ENCODE peak calls at places on chromosomes 11 and 22, in nine cellular contexts. One of them, this sample, is unnamed.
A peak's percentile ranks its signal among the peaks of the same experiment; 100 is the strongest.

GRCh38 chr11:132886335-132886734 is 646.0 kb downstream of the OPCML start:
- DNase-seq in T-helper 1 cell: no peak
- DNase-seq in NCI-H2081: no peak
- DNase-seq in stimulated activated CD4-positive, alpha-beta T cell treated with anti-CD3 and anti-CD28 coated beads, Interleukin-15, amount 100 ng/mL, for 1 hour: no peak
- DNase-seq in hepatocyte: no peak
- DNase-seq in HEK293T: no peak
- DNase-seq in NCI-H524 treated with DMSO at 0.1 percent for 48 hours: no peak
- DNase-seq in T-helper 2 cell: no peak
- DNase-seq in HTR-8/SVneo: peak; percentile 40
- DNase-seq in this sample: no peak

GRCh38 chr11:100739636-100740035 is 52.5 kb downstream of the ARHGAP42 start:
- DNase-seq in NCI-H2081: no peak
- DNase-seq in T-helper 2 cell: no peak
- DNase-seq in hepatocyte: peak; percentile 55
- DNase-seq in HEK293T: no peak
- DNase-seq in stimulated activated CD4-positive, alpha-beta T cell treated with anti-CD3 and anti-CD28 coated beads, Interleukin-15, amount 100 ng/mL, for 1 hour: no peak
- DNase-seq in T-helper 1 cell: no peak
- DNase-seq in HTR-8/SVneo: peak; percentile 85
- DNase-seq in NCI-H524 treated with DMSO at 0.1 percent for 48 hours: no peak
- DNase-seq in this sample: peak; percentile 51

GRCh38 chr22:20083157-20083890 is 3.3 kb downstream of the DGCR8 start:
- DNase-seq in HEK293T: no peak
- DNase-seq in NCI-H524 treated with DMSO at 0.1 percent for 48 hours: no peak
- DNase-seq in HTR-8/SVneo: no peak
- DNase-seq in hepatocyte: no peak
- DNase-seq in NCI-H2081: no peak
- DNase-seq in T-helper 1 cell: no peak
- DNase-seq in T-helper 2 cell: no peak
- DNase-seq in stimulated activated CD4-positive, alpha-beta T cell treated with anti-CD3 and anti-CD28 coated beads, Interleukin-15, amount 100 ng/mL, for 1 hour: no peak
- DNase-seq in this sample: peak; percentile 17

GRCh38 chr22:19807914-19808872 is 46.5 kb downstream of the GNB1L start:
- DNase-seq in NCI-H2081: no peak
- DNase-seq in T-helper 2 cell: no peak
- DNase-seq in HEK293T: no peak
- DNase-seq in stimulated activated CD4-positive, alpha-beta T cell treated with anti-CD3 and anti-CD28 coated beads, Interleukin-15, amount 100 ng/mL, for 1 hour: no peak
- DNase-seq in hepatocyte: peak; percentile 2
- DNase-seq in T-helper 1 cell: no peak
- DNase-seq in NCI-H524 treated with DMSO at 0.1 percent for 48 hours: no peak
- DNase-seq in HTR-8/SVneo: no peak
- DNase-seq in this sample: no peak

GRCh38 chr11:78946945-78947914 is 372.6 kb upstream of the NARS2 start:
- DNase-seq in NCI-H524 treated with DMSO at 0.1 percent for 48 hours: no peak
- DNase-seq in NCI-H2081: no peak
- DNase-seq in T-helper 1 cell: no peak
- DNase-seq in HEK293T: no peak
- DNase-seq in stimulated activated CD4-positive, alpha-beta T cell treated with anti-CD3 and anti-CD28 coated beads, Interleukin-15, amount 100 ng/mL, for 1 hour: no peak
- DNase-seq in T-helper 2 cell: no peak
- DNase-seq in HTR-8/SVneo: no peak
- DNase-seq in hepatocyte: peak; percentile 69
- DNase-seq in this sample: peak; percentile 54

GRCh38 chr22:35785181-35785923 is 67.7 kb downstream of the APOL5 start:
- DNase-seq in hepatocyte: no peak
- DNase-seq in HTR-8/SVneo: no peak
- DNase-seq in NCI-H2081: no peak
- DNase-seq in NCI-H524 treated with DMSO at 0.1 percent for 48 hours: no peak
- DNase-seq in HEK293T: no peak
- DNase-seq in T-helper 2 cell: no peak
- DNase-seq in T-helper 1 cell: no peak
- DNase-seq in stimulated activated CD4-positive, alpha-beta T cell treated with anti-CD3 and anti-CD28 coated beads, Interleukin-15, amount 100 ng/mL, for 1 hour: no peak
- DNase-seq in this sample: peak; percentile 26

GRCh38 chr11:33463059-33463458 is 205.9 kb downstream of the HIPK3 start:
- DNase-seq in T-helper 1 cell: no peak
- DNase-seq in NCI-H2081: no peak
- DNase-seq in NCI-H524 treated with DMSO at 0.1 percent for 48 hours: no peak
- DNase-seq in T-helper 2 cell: no peak
- DNase-seq in HEK293T: no peak
- DNase-seq in HTR-8/SVneo: no peak
- DNase-seq in hepatocyte: no peak
- DNase-seq in stimulated activated CD4-positive, alpha-beta T cell treated with anti-CD3 and anti-CD28 coated beads, Interleukin-15, amount 100 ng/mL, for 1 hour: no peak
- DNase-seq in this sample: no peak

GRCh38 chr22:38860291-38861169 is 11.5 kb downstream of the CBX6 start:
- DNase-seq in hepatocyte: no peak
- DNase-seq in NCI-H2081: no peak
- DNase-seq in HTR-8/SVneo: no peak
- DNase-seq in NCI-H524 treated with DMSO at 0.1 percent for 48 hours: no peak
- DNase-seq in T-helper 2 cell: no peak
- DNase-seq in T-helper 1 cell: no peak
- DNase-seq in stimulated activated CD4-positive, alpha-beta T cell treated with anti-CD3 and anti-CD28 coated beads, Interleukin-15, amount 100 ng/mL, for 1 hour: no peak
- DNase-seq in HEK293T: no peak
- DNase-seq in this sample: no peak

GRCh38 chr11:117281159-117281558 is 10.0 kb upstream of the BACE1-AS start:
- DNase-seq in HTR-8/SVneo: peak; percentile 84
- DNase-seq in NCI-H524 treated with DMSO at 0.1 percent for 48 hours: no peak
- DNase-seq in stimulated activated CD4-positive, alpha-beta T cell treated with anti-CD3 and anti-CD28 coated beads, Interleukin-15, amount 100 ng/mL, for 1 hour: no peak
- DNase-seq in hepatocyte: peak; percentile 42
- DNase-seq in T-helper 1 cell: no peak
- DNase-seq in T-helper 2 cell: no peak
- DNase-seq in HEK293T: no peak
- DNase-seq in NCI-H2081: no peak
- DNase-seq in this sample: peak; percentile 9

GRCh38 chr22:38513063-38513462 is 7.0 kb upstream of the DDX17 start:
- DNase-seq in hepatocyte: peak; percentile 36
- DNase-seq in NCI-H524 treated with DMSO at 0.1 percent for 48 hours: no peak
- DNase-seq in HTR-8/SVneo: no peak
- DNase-seq in stimulated activated CD4-positive, alpha-beta T cell treated with anti-CD3 and anti-CD28 coated beads, Interleukin-15, amount 100 ng/mL, for 1 hour: no peak
- DNase-seq in T-helper 1 cell: peak; percentile 12
- DNase-seq in NCI-H2081: no peak
- DNase-seq in T-helper 2 cell: peak; percentile 46
- DNase-seq in HEK293T: peak; percentile 45
- DNase-seq in this sample: no peak

GRCh38 chr22:24315367-24315781 is 44.7 kb downstream of the SPECC1L start:
- DNase-seq in T-helper 2 cell: no peak
- DNase-seq in HTR-8/SVneo: no peak
- DNase-seq in HEK293T: no peak
- DNase-seq in T-helper 1 cell: no peak
- DNase-seq in NCI-H2081: peak; percentile 4
- DNase-seq in hepatocyte: no peak
- DNase-seq in stimulated activated CD4-positive, alpha-beta T cell treated with anti-CD3 and anti-CD28 coated beads, Interleukin-15, amount 100 ng/mL, for 1 hour: no peak
- DNase-seq in NCI-H524 treated with DMSO at 0.1 percent for 48 hours: no peak
- DNase-seq in this sample: no peak

GRCh38 chr22:20567371-20567847 is 60.0 kb downstream of the MED15 start:
- DNase-seq in HEK293T: no peak
- DNase-seq in T-helper 1 cell: no peak
- DNase-seq in T-helper 2 cell: no peak
- DNase-seq in NCI-H524 treated with DMSO at 0.1 percent for 48 hours: no peak
- DNase-seq in NCI-H2081: no peak
- DNase-seq in stimulated activated CD4-positive, alpha-beta T cell treated with anti-CD3 and anti-CD28 coated beads, Interleukin-15, amount 100 ng/mL, for 1 hour: no peak
- DNase-seq in hepatocyte: no peak
- DNase-seq in HTR-8/SVneo: no peak
- DNase-seq in this sample: peak; percentile 99

GRCh38 chr11:65891180-65892136 is 985 bp downstream of the CCDC85B start:
- DNase-seq in hepatocyte: no peak
- DNase-seq in T-helper 1 cell: no peak
- DNase-seq in T-helper 2 cell: no peak
- DNase-seq in NCI-H2081: peak; percentile 75
- DNase-seq in stimulated activated CD4-positive, alpha-beta T cell treated with anti-CD3 and anti-CD28 coated beads, Interleukin-15, amount 100 ng/mL, for 1 hour: no peak
- DNase-seq in HEK293T: no peak
- DNase-seq in NCI-H524 treated with DMSO at 0.1 percent for 48 hours: no peak
- DNase-seq in HTR-8/SVneo: no peak
- DNase-seq in this sample: no peak

GRCh38 chr11:65181569-65182257 is at the start of gene CAPN1:
- DNase-seq in HTR-8/SVneo: peak; percentile 74
- DNase-seq in HEK293T: peak; percentile 66
- DNase-seq in NCI-H2081: peak; percentile 74
- DNase-seq in T-helper 1 cell: peak; percentile 64
- DNase-seq in NCI-H524 treated with DMSO at 0.1 percent for 48 hours: no peak
- DNase-seq in T-helper 2 cell: peak; percentile 50
- DNase-seq in hepatocyte: peak; percentile 89
- DNase-seq in stimulated activated CD4-positive, alpha-beta T cell treated with anti-CD3 and anti-CD28 coated beads, Interleukin-15, amount 100 ng/mL, for 1 hour: peak; percentile 45
- DNase-seq in this sample: peak; percentile 82

GRCh38 chr11:122656631-122657101 is 1.1 kb downstream of the UBASH3B start:
- DNase-seq in HEK293T: peak; percentile 29
- DNase-seq in NCI-H524 treated with DMSO at 0.1 percent for 48 hours: no peak
- DNase-seq in NCI-H2081: no peak
- DNase-seq in HTR-8/SVneo: peak; percentile 53
- DNase-seq in T-helper 1 cell: peak; percentile 19
- DNase-seq in T-helper 2 cell: no peak
- DNase-seq in stimulated activated CD4-positive, alpha-beta T cell treated with anti-CD3 and anti-CD28 coated beads, Interleukin-15, amount 100 ng/mL, for 1 hour: no peak
- DNase-seq in hepatocyte: peak; percentile 42
- DNase-seq in this sample: no peak

GRCh38 chr11:95652002-95652472 is 137.5 kb downstream of the FAM76B start:
- DNase-seq in NCI-H2081: peak; percentile 27
- DNase-seq in T-helper 2 cell: no peak
- DNase-seq in T-helper 1 cell: no peak
- DNase-seq in NCI-H524 treated with DMSO at 0.1 percent for 48 hours: peak; percentile 37
- DNase-seq in HTR-8/SVneo: no peak
- DNase-seq in stimulated activated CD4-positive, alpha-beta T cell treated with anti-CD3 and anti-CD28 coated beads, Interleukin-15, amount 100 ng/mL, for 1 hour: no peak
- DNase-seq in hepatocyte: no peak
- DNase-seq in HEK293T: no peak
- DNase-seq in this sample: no peak

GRCh38 chr11:61102667-61103491 is 590 bp downstream of the CD5 start:
- DNase-seq in HEK293T: no peak
- DNase-seq in NCI-H524 treated with DMSO at 0.1 percent for 48 hours: no peak
- DNase-seq in T-helper 2 cell: peak; percentile 63
- DNase-seq in stimulated activated CD4-positive, alpha-beta T cell treated with anti-CD3 and anti-CD28 coated beads, Interleukin-15, amount 100 ng/mL, for 1 hour: no peak
- DNase-seq in T-helper 1 cell: no peak
- DNase-seq in hepatocyte: no peak
- DNase-seq in HTR-8/SVneo: no peak
- DNase-seq in NCI-H2081: no peak
- DNase-seq in this sample: no peak

GRCh38 chr11:95145430-95146063 is 55.9 kb downstream of the ENDOD1 start:
- DNase-seq in T-helper 2 cell: no peak
- DNase-seq in hepatocyte: no peak
- DNase-seq in NCI-H2081: no peak
- DNase-seq in stimulated activated CD4-positive, alpha-beta T cell treated with anti-CD3 and anti-CD28 coated beads, Interleukin-15, amount 100 ng/mL, for 1 hour: no peak
- DNase-seq in NCI-H524 treated with DMSO at 0.1 percent for 48 hours: no peak
- DNase-seq in HTR-8/SVneo: no peak
- DNase-seq in T-helper 1 cell: no peak
- DNase-seq in HEK293T: no peak
- DNase-seq in this sample: no peak

GRCh38 chr11:71525188-71525937 is 1.7 kb upstream of the KRTAP5-7 start:
- DNase-seq in NCI-H524 treated with DMSO at 0.1 percent for 48 hours: no peak
- DNase-seq in HEK293T: no peak
- DNase-seq in hepatocyte: no peak
- DNase-seq in NCI-H2081: no peak
- DNase-seq in stimulated activated CD4-positive, alpha-beta T cell treated with anti-CD3 and anti-CD28 coated beads, Interleukin-15, amount 100 ng/mL, for 1 hour: no peak
- DNase-seq in T-helper 1 cell: no peak
- DNase-seq in T-helper 2 cell: no peak
- DNase-seq in HTR-8/SVneo: no peak
- DNase-seq in this sample: no peak

GRCh38 chr11:61947486-61948210 is 2.5 kb upstream of the BEST1 start:
- DNase-seq in stimulated activated CD4-positive, alpha-beta T cell treated with anti-CD3 and anti-CD28 coated beads, Interleukin-15, amount 100 ng/mL, for 1 hour: peak; percentile 27
- DNase-seq in HTR-8/SVneo: peak; percentile 84
- DNase-seq in NCI-H2081: peak; percentile 76
- DNase-seq in HEK293T: peak; percentile 87
- DNase-seq in T-helper 1 cell: peak; percentile 35
- DNase-seq in NCI-H524 treated with DMSO at 0.1 percent for 48 hours: no peak
- DNase-seq in T-helper 2 cell: peak; percentile 42
- DNase-seq in hepatocyte: peak; percentile 91
- DNase-seq in this sample: peak; percentile 72

GRCh38 chr22:19910180-19910744 is 31.3 kb upstream of the COMT start:
- DNase-seq in T-helper 1 cell: no peak
- DNase-seq in NCI-H2081: no peak
- DNase-seq in HTR-8/SVneo: no peak
- DNase-seq in NCI-H524 treated with DMSO at 0.1 percent for 48 hours: no peak
- DNase-seq in T-helper 2 cell: no peak
- DNase-seq in HEK293T: no peak
- DNase-seq in hepatocyte: no peak
- DNase-seq in stimulated activated CD4-positive, alpha-beta T cell treated with anti-CD3 and anti-CD28 coated beads, Interleukin-15, amount 100 ng/mL, for 1 hour: no peak
- DNase-seq in this sample: no peak

GRCh38 chr11:100677796-100678195 is 9.3 kb upstream of the ARHGAP42 start:
- DNase-seq in HTR-8/SVneo: no peak
- DNase-seq in NCI-H524 treated with DMSO at 0.1 percent for 48 hours: no peak
- DNase-seq in NCI-H2081: no peak
- DNase-seq in HEK293T: no peak
- DNase-seq in T-helper 1 cell: no peak
- DNase-seq in T-helper 2 cell: no peak
- DNase-seq in hepatocyte: no peak
- DNase-seq in stimulated activated CD4-positive, alpha-beta T cell treated with anti-CD3 and anti-CD28 coated beads, Interleukin-15, amount 100 ng/mL, for 1 hour: no peak
- DNase-seq in this sample: no peak

GRCh38 chr11:73374130-73374529 is 2.1 kb upstream of the RELT start:
- DNase-seq in NCI-H2081: no peak
- DNase-seq in T-helper 2 cell: no peak
- DNase-seq in HTR-8/SVneo: no peak
- DNase-seq in NCI-H524 treated with DMSO at 0.1 percent for 48 hours: no peak
- DNase-seq in HEK293T: no peak
- DNase-seq in hepatocyte: no peak
- DNase-seq in T-helper 1 cell: no peak
- DNase-seq in stimulated activated CD4-positive, alpha-beta T cell treated with anti-CD3 and anti-CD28 coated beads, Interleukin-15, amount 100 ng/mL, for 1 hour: no peak
- DNase-seq in this sample: peak; percentile 57